ENCODE peak calls at places on chromosomes 7 and 10, in six cellular contexts. L is IMR-90, N is mesenchymal stem cell, C is neuronal stem cell, D is trophoblast cell, J is H1. T is an unnamed sample.

GRCh38 chr7:96676901-96677300 is 32.7 kb downstream of the SEM1 start:
- DNase-seq in L (no peak), N (no peak), C (no peak), D (no peak), J (no peak), T (no peak)

GRCh38 chr10:15259136-15259535 is 90.6 kb upstream of the NMT2 start:
- DNase-seq in L (no peak), N (no peak), C (no peak), D (no peak), J (no peak), T (no peak)

GRCh38 chr7:105224884-105225651 is 163.7 kb downstream of the SRPK2 start:
- DNase-seq in L (peak), N (peak), C (no peak), D (peak), J (no peak), T (no peak)

GRCh38 chr7:98733036-98733435 is 116.0 kb downstream of the NPTX2 start:
- DNase-seq in L (peak), N (peak), C (no peak), D (peak), J (peak), T (peak)

GRCh38 chr10:58282615-58283014 is 13.7 kb downstream of the CISD1 start:
- DNase-seq in L (no peak), N (no peak), C (no peak), D (peak), J (no peak), T (no peak)

GRCh38 chr7:123528265-123528664 is 6.1 kb downstream of the IQUB start:
- DNase-seq in L (no peak), N (no peak), C (no peak), D (no peak), J (no peak), T (no peak)

GRCh38 chr10:72087969-72088878 is at the start of gene SPOCK2:
- DNase-seq in L (no peak), N (peak), C (peak), D (peak), J (peak), T (no peak)

GRCh38 chr10:84427903-84428650 is 99.7 kb downstream of the CCSER2 start:
- DNase-seq in L (peak), N (peak), C (no peak), D (peak), J (no peak), T (no peak)

GRCh38 chr10:58618158-58618676 is 105.5 kb downstream of the BICC1 start:
- DNase-seq in L (no peak), N (no peak), C (no peak), D (no peak), J (no peak), T (no peak)

GRCh38 chr10:51162002-51162401 is 87.7 kb downstream of the PRKG1 start:
- DNase-seq in L (no peak), N (peak), C (peak), D (no peak), J (no peak), T (peak)

GRCh38 chr10:75226055-75226454 is 9.7 kb downstream of the COMTD1 start:
- DNase-seq in L (no peak), N (peak), C (no peak), D (no peak), J (no peak), T (no peak)
- H3K14ac ChIP-seq in L (no peak), N (no peak), C (no peak), D (no peak), J (no peak), T (no peak)

GRCh38 chr10:44017483-44018145 is 367.3 kb downstream of the CXCL12 start:
- DNase-seq in L (no peak), N (no peak), C (no peak), D (no peak), J (no peak), T (no peak)

GRCh38 chr10:44014644-44015250 is 366.1 kb upstream of the ZNF32 start:
- DNase-seq in L (no peak), N (no peak), C (no peak), D (peak), J (no peak), T (no peak)

GRCh38 chr10:44012921-44013320 is 364.2 kb upstream of the ZNF32 start:
- DNase-seq in L (no peak), N (no peak), C (no peak), D (no peak), J (no peak), T (no peak)

GRCh38 chr10:44016589-44017482 is 368.1 kb downstream of the CXCL12 start:
- DNase-seq in L (peak), N (no peak), C (no peak), D (no peak), J (no peak), T (no peak)

GRCh38 chr10:44016101-44016500 is 367.4 kb upstream of the ZNF32 start:
- DNase-seq in L (no peak), N (no peak), C (no peak), D (no peak), J (no peak), T (no peak)
- H3K14ac ChIP-seq in L (no peak), N (no peak), C (no peak), D (no peak), J (no peak), T (no peak)

GRCh38 chr10:118373786-118374185 is 31.7 kb upstream of the FAM204A start:
- DNase-seq in L (peak), N (peak), C (no peak), D (peak), J (no peak), T (no peak)
- H3K14ac ChIP-seq in L (no peak), N (no peak), C (no peak), D (no peak), J (no peak), T (no peak)

DNA sequence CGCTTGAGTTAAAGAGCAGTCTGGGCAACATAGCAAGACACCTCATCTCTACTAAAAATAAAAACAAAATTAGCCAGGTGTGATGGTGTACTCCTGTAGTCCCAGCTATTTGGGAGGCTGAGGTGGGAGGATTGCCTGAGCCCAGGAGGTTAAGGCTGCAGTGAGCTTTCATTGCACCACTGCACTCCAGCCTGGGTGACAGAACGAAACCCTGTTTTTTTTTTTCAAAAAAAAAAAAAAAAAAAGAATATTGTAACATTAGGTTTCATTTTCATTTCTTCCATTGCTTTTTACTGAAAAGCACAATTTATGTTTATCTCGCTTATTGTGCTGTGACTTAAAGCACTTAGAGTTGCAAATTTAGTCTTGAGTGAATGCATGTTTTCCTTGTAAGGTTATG is 80.0 kb downstream of the MLLT10 start:
- DNase-seq in L (no peak), N (no peak), C (no peak), D (no peak), J (no peak), T (no peak)
- H3K14ac ChIP-seq in L (no peak), N (no peak), C (no peak), D (no peak), J (no peak), T (no peak)

GRCh38 chr7:101560856-101561255 is 68.2 kb downstream of the MYL10 start:
- DNase-seq in L (no peak), N (no peak), C (no peak), D (no peak), J (no peak), T (peak)
- H3K14ac ChIP-seq in L (no peak), N (no peak), C (no peak), D (no peak), J (no peak), T (no peak)

DNA sequence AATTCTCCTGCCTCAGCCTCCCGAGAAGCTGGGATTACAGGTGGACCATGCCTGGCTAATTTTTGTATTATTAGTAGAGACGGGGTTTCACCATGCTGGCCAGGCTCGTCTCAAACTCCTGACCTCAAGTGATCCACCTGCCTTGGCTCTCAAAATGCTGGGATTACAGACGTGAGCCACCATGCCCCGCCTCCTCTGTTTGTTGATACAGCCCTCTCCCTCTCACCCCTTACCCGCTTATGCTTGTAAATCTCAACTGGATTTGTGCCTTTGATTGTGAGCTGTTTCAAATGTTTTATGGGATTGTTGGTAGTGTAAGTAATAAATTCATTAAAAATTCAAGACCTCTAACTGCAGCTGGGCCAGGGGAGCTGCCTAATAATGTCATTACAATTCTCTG is 315.9 kb downstream of the GLRX3 start:
- DNase-seq in L (no peak), N (no peak), C (no peak), D (no peak), J (no peak), T (no peak)
- H3K14ac ChIP-seq in L (no peak), N (no peak), C (no peak), D (no peak), J (no peak), T (no peak)

DNA sequence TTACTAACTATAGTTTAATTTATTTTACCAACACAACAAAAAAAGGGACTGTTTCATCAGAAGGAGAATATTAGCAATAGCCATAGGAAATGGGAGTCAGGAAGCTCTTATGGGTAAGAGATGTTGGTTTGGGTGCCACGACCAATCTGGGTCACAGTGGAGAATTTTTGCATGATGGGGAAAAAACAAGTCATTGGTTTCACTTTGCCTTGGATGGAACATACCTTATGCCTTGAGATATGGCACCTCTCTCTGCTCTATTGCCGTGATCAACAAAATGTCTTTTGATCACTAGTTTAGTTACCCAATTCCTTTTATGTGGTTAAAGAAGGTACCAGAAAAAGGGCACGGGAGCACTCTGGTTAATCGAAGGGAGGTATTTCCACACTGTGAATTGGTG is 48.2 kb downstream of the PNLIPRP3 start:
- DNase-seq in L (no peak), N (no peak), C (no peak), D (no peak), J (no peak), T (no peak)
- H3K14ac ChIP-seq in L (no peak), N (no peak), C (no peak), D (no peak), J (no peak), T (no peak)

GRCh38 chr7:2621948-2622640 is 9.7 kb upstream of the TTYH3 start:
- DNase-seq in L (no peak), N (peak), C (no peak), D (no peak), J (peak), T (peak)

GRCh38 chr7:2622869-2623697 is 8.7 kb upstream of the TTYH3 start:
- DNase-seq in L (no peak), N (no peak), C (no peak), D (no peak), J (no peak), T (no peak)

GRCh38 chr7:2626498-2627117 is 5.2 kb upstream of the TTYH3 start:
- DNase-seq in L (peak), N (no peak), C (no peak), D (no peak), J (no peak), T (no peak)

GRCh38 chr7:2623698-2624014 is 8.1 kb upstream of the TTYH3 start:
- DNase-seq in L (no peak), N (no peak), C (no peak), D (no peak), J (no peak), T (no peak)

DNA sequence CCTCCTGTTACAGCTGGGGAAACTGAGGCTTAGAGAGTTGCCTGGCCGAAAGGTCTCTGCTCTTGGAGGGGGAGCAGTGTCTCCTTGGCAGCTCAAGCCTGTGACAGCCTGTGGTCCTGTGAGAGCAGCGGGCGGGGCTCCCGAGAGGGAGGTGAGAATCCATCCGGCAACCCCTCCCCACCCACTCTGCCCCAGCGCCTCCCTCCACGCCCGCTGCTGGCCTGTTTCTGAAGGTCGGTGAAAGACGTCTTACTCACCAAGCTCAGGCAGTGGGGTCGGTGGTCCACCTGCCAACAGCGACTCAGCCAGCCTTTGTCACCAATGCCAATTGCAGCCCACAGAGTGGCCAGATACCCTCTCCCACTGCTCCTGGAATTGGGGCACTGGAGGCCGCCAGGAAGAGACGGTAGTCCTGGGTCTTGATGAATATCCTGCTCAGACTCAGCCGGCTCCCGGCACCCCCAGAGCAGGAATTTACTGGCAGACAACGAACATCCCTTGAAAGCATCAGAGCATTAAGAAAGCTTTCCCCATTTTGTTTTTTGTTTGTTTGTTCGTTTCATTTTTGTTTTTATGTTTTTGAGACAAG is 7.4 kb upstream of the TTYH3 start:
- DNase-seq in L (no peak), N (no peak), C (no peak), D (no peak), J (no peak), T (no peak)
- H3K14ac ChIP-seq in L (no peak), N (peak), C (no peak), D (no peak), J (no peak), T (no peak)

T was measured in H9.